ENCODE peak calls at places on chromosomes 6 and 20, in five cellular contexts. One of them, this sample, is unnamed.

GRCh38 chr6:22099241-22099640 is 197.6 kb downstream of the PRL start:
- DNase-seq in HL-60: no peak
- DNase-seq in mesothelial cell of epicardium: no peak
- DNase-seq in fibroblast of lung: no peak
- DNase-seq in tibial artery: no peak
- DNase-seq in this sample: no peak

GRCh38 chr6:33279971-33280511 is 3.1 kb downstream of the B3GALT4 start:
- DNase-seq in HL-60: no peak
- DNase-seq in mesothelial cell of epicardium: no peak
- DNase-seq in fibroblast of lung: peak; percentile 45
- DNase-seq in tibial artery: no peak
- DNase-seq in this sample: no peak

GRCh38 chr6:28167068-28167467 is 25.4 kb downstream of the ZKSCAN8 start:
- DNase-seq in tibial artery: no peak
- DNase-seq in mesothelial cell of epicardium: no peak
- DNase-seq in HL-60: no peak
- DNase-seq in fibroblast of lung: peak; percentile 94
- DNase-seq in this sample: no peak

GRCh38 chr6:144119376-144119775 is 24.0 kb upstream of the SF3B5 start:
- DNase-seq in mesothelial cell of epicardium: no peak
- DNase-seq in fibroblast of lung: no peak
- DNase-seq in HL-60: no peak
- DNase-seq in tibial artery: no peak
- DNase-seq in this sample: no peak

GRCh38 chr6:162056745-162057144 is 670.8 kb downstream of the PRKN start:
- DNase-seq in fibroblast of lung: peak; percentile 71
- DNase-seq in HL-60: no peak
- DNase-seq in tibial artery: no peak
- DNase-seq in mesothelial cell of epicardium: no peak
- DNase-seq in this sample: no peak

GRCh38 chr6:127554435-127555006 is 22.5 kb upstream of the C6orf58 start:
- DNase-seq in tibial artery: no peak
- DNase-seq in fibroblast of lung: peak; percentile 40
- DNase-seq in mesothelial cell of epicardium: no peak
- DNase-seq in HL-60: no peak
- DNase-seq in this sample: no peak

GRCh38 chr6:151783692-151784091 is 23.8 kb upstream of the ESR1 start:
- DNase-seq in HL-60: no peak
- DNase-seq in mesothelial cell of epicardium: no peak
- DNase-seq in fibroblast of lung: peak; percentile 3
- DNase-seq in tibial artery: no peak
- DNase-seq in this sample: no peak

GRCh38 chr20:63317601-63318291 is 24.8 kb downstream of the COL20A1 start:
- DNase-seq in tibial artery: peak; percentile 9
- DNase-seq in HL-60: no peak
- DNase-seq in fibroblast of lung: no peak
- DNase-seq in mesothelial cell of epicardium: no peak
- DNase-seq in this sample: no peak

GRCh38 chr6:84897874-84898635 is 133.7 kb upstream of the TBX18 start:
- DNase-seq in mesothelial cell of epicardium: no peak
- DNase-seq in tibial artery: no peak
- DNase-seq in fibroblast of lung: peak; percentile 22
- DNase-seq in HL-60: no peak
- DNase-seq in this sample: no peak

GRCh38 chr6:44955145-44955544 is 373.0 kb upstream of the RUNX2 start:
- DNase-seq in tibial artery: no peak
- DNase-seq in HL-60: no peak
- DNase-seq in mesothelial cell of epicardium: no peak
- DNase-seq in fibroblast of lung: no peak
- DNase-seq in this sample: no peak

GRCh38 chr6:46491789-46492547 is 719 bp upstream of the RCAN2 start:
- DNase-seq in fibroblast of lung: peak; percentile 3
- DNase-seq in HL-60: no peak
- DNase-seq in tibial artery: peak; percentile 44
- DNase-seq in mesothelial cell of epicardium: peak; percentile 19
- DNase-seq in this sample: no peak

GRCh38 chr6:14754636-14755513 is 491.0 kb upstream of the JARID2 start:
- DNase-seq in tibial artery: no peak
- DNase-seq in fibroblast of lung: no peak
- DNase-seq in mesothelial cell of epicardium: no peak
- DNase-seq in HL-60: no peak
- DNase-seq in this sample: no peak

GRCh38 chr20:25316506-25317190 is 68.8 kb downstream of the PYGB start:
- DNase-seq in fibroblast of lung: no peak
- DNase-seq in mesothelial cell of epicardium: no peak
- DNase-seq in tibial artery: peak; percentile 20
- DNase-seq in HL-60: no peak
- DNase-seq in this sample: no peak

GRCh38 chr6:166809721-166810120 is 146.6 kb downstream of the RNASET2 start:
- DNase-seq in HL-60: no peak
- DNase-seq in tibial artery: no peak
- DNase-seq in mesothelial cell of epicardium: no peak
- DNase-seq in fibroblast of lung: no peak
- DNase-seq in this sample: no peak

GRCh38 chr20:32179934-32180333 is 27.6 kb downstream of the PLAGL2 start:
- DNase-seq in HL-60: no peak
- DNase-seq in fibroblast of lung: no peak
- DNase-seq in mesothelial cell of epicardium: no peak
- DNase-seq in tibial artery: no peak
- DNase-seq in this sample: no peak
- TF ChIP-seq CTCF in HL-60: no peak
- TF ChIP-seq CTCF in fibroblast of lung: no peak
- TF ChIP-seq CTCF in mesothelial cell of epicardium: no peak
- TF ChIP-seq CTCF in tibial artery: no peak
- TF ChIP-seq CTCF in this sample: no peak

GRCh38 chr20:10646886-10647420 is 26.8 kb downstream of the JAG1 start:
- DNase-seq in mesothelial cell of epicardium: no peak
- DNase-seq in tibial artery: peak; percentile 17
- DNase-seq in fibroblast of lung: no peak
- DNase-seq in HL-60: no peak
- DNase-seq in this sample: no peak

GRCh38 chr20:10647909-10648308 is 25.9 kb downstream of the JAG1 start:
- DNase-seq in HL-60: no peak
- DNase-seq in tibial artery: peak; percentile 17
- DNase-seq in mesothelial cell of epicardium: no peak
- DNase-seq in fibroblast of lung: no peak
- DNase-seq in this sample: no peak

GRCh38 chr20:10648651-10649050 is 25.1 kb downstream of the JAG1 start:
- DNase-seq in fibroblast of lung: peak; percentile 96
- DNase-seq in HL-60: no peak
- DNase-seq in tibial artery: peak; percentile 9
- DNase-seq in mesothelial cell of epicardium: no peak
- DNase-seq in this sample: no peak

GRCh38 chr20:10646006-10646405 is 27.8 kb downstream of the JAG1 start:
- DNase-seq in mesothelial cell of epicardium: no peak
- DNase-seq in fibroblast of lung: no peak
- DNase-seq in HL-60: no peak
- DNase-seq in tibial artery: peak; percentile 14
- DNase-seq in this sample: no peak

GRCh38 chr20:10647471-10647870 is 26.3 kb downstream of the JAG1 start:
- DNase-seq in fibroblast of lung: no peak
- DNase-seq in tibial artery: peak; percentile 26
- DNase-seq in mesothelial cell of epicardium: no peak
- DNase-seq in HL-60: no peak
- DNase-seq in this sample: no peak
- TF ChIP-seq CTCF in fibroblast of lung: peak; percentile 9
- TF ChIP-seq CTCF in tibial artery: peak; percentile 28
- TF ChIP-seq CTCF in mesothelial cell of epicardium: peak; percentile 50
- TF ChIP-seq CTCF in HL-60: no peak
- TF ChIP-seq CTCF in this sample: no peak

GRCh38 chr6:55449219-55449618 is 122.0 kb downstream of the GFRAL start:
- DNase-seq in fibroblast of lung: no peak
- DNase-seq in tibial artery: no peak
- DNase-seq in HL-60: no peak
- DNase-seq in mesothelial cell of epicardium: no peak
- DNase-seq in this sample: no peak
- TF ChIP-seq CTCF in fibroblast of lung: peak; percentile 14
- TF ChIP-seq CTCF in tibial artery: no peak
- TF ChIP-seq CTCF in HL-60: no peak
- TF ChIP-seq CTCF in mesothelial cell of epicardium: no peak
- TF ChIP-seq CTCF in this sample: no peak

GRCh38 chr20:32436142-32436861 is 78.2 kb downstream of the ASXL1 start:
- DNase-seq in mesothelial cell of epicardium: no peak
- DNase-seq in HL-60: no peak
- DNase-seq in fibroblast of lung: no peak
- DNase-seq in tibial artery: no peak
- DNase-seq in this sample: no peak

GRCh38 chr20:32439132-32439829 is 81.2 kb downstream of the ASXL1 start:
- DNase-seq in tibial artery: no peak
- DNase-seq in HL-60: no peak
- DNase-seq in mesothelial cell of epicardium: no peak
- DNase-seq in fibroblast of lung: peak; percentile 77
- DNase-seq in this sample: no peak

GRCh38 chr20:32438331-32438858 is 80.3 kb downstream of the ASXL1 start:
- DNase-seq in mesothelial cell of epicardium: no peak
- DNase-seq in tibial artery: no peak
- DNase-seq in HL-60: no peak
- DNase-seq in fibroblast of lung: no peak
- DNase-seq in this sample: no peak

GRCh38 chr20:32436968-32437367 is 78.8 kb downstream of the ASXL1 start:
- DNase-seq in mesothelial cell of epicardium: no peak
- DNase-seq in tibial artery: no peak
- DNase-seq in fibroblast of lung: no peak
- DNase-seq in HL-60: no peak
- DNase-seq in this sample: no peak

DNA sequence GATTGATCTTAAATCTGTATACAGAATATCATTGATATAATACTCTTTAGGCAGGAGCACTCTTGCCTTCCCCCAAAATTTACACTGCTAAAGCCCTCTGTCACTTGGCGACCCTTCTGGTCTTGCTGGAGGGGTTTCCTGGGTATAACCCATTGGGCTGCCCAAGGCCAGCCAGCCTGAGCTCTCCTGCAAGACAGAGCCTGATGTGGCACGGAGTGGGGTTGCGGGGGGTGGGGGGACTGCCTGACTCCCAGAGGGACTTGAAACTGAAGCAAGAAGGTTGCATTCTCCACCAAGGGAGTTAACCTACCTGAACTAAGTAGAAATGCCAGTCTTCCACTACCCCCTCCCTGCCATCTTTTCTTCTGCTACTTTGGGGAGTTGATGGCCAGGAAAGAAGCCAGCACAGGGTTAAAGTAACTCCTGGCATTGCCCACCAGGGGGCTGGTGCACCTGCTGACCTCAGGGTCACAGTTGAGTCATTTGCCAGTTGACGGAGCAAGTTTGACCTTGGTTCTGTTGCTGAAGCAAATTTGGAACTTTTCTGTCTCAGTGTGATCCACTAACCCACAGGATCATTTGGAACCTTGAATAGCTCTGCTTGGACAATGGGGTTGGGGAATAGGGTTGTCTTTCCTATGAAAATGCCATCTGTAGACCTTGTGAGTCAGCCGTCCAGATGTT is 79.4 kb downstream of the ASXL1 start:
- DNase-seq in tibial artery: no peak
- DNase-seq in mesothelial cell of epicardium: no peak
- DNase-seq in HL-60: no peak
- DNase-seq in fibroblast of lung: no peak
- DNase-seq in this sample: no peak
- TF ChIP-seq CTCF in tibial artery: no peak
- TF ChIP-seq CTCF in mesothelial cell of epicardium: no peak
- TF ChIP-seq CTCF in HL-60: no peak
- TF ChIP-seq CTCF in fibroblast of lung: no peak
- TF ChIP-seq CTCF in this sample: no peak

GRCh38 chr20:46112430-46113020 is 5.6 kb upstream of the CD40 start:
- DNase-seq in tibial artery: no peak
- DNase-seq in fibroblast of lung: no peak
- DNase-seq in mesothelial cell of epicardium: no peak
- DNase-seq in HL-60: no peak
- DNase-seq in this sample: no peak

GRCh38 chr20:46111836-46112212 is 6.3 kb upstream of the CD40 start:
- DNase-seq in mesothelial cell of epicardium: no peak
- DNase-seq in tibial artery: no peak
- DNase-seq in fibroblast of lung: no peak
- DNase-seq in HL-60: no peak
- DNase-seq in this sample: no peak

GRCh38 chr20:46111028-46111835 is 6.9 kb upstream of the CD40 start:
- DNase-seq in fibroblast of lung: no peak
- DNase-seq in mesothelial cell of epicardium: no peak
- DNase-seq in HL-60: peak; percentile 68
- DNase-seq in tibial artery: peak; percentile 57
- DNase-seq in this sample: peak; percentile 83

GRCh38 chr20:46108976-46109375 is 9.1 kb upstream of the CD40 start:
- DNase-seq in mesothelial cell of epicardium: no peak
- DNase-seq in tibial artery: no peak
- DNase-seq in HL-60: no peak
- DNase-seq in fibroblast of lung: no peak
- DNase-seq in this sample: no peak

GRCh38 chr20:46108435-46108841 is 9.7 kb upstream of the CD40 start:
- DNase-seq in fibroblast of lung: no peak
- DNase-seq in mesothelial cell of epicardium: no peak
- DNase-seq in HL-60: no peak
- DNase-seq in tibial artery: no peak
- DNase-seq in this sample: no peak
- TF ChIP-seq CTCF in fibroblast of lung: no peak
- TF ChIP-seq CTCF in mesothelial cell of epicardium: no peak
- TF ChIP-seq CTCF in HL-60: no peak
- TF ChIP-seq CTCF in tibial artery: no peak
- TF ChIP-seq CTCF in this sample: no peak

GRCh38 chr6:56263586-56264295 is 16.4 kb upstream of the COL21A1 start:
- DNase-seq in HL-60: no peak
- DNase-seq in fibroblast of lung: no peak
- DNase-seq in tibial artery: no peak
- DNase-seq in mesothelial cell of epicardium: no peak
- DNase-seq in this sample: no peak

GRCh38 chr6:56270812-56271441 is 23.5 kb upstream of the COL21A1 start:
- DNase-seq in mesothelial cell of epicardium: no peak
- DNase-seq in fibroblast of lung: no peak
- DNase-seq in tibial artery: no peak
- DNase-seq in HL-60: no peak
- DNase-seq in this sample: no peak

GRCh38 chr6:56266011-56266410 is 18.6 kb upstream of the COL21A1 start:
- DNase-seq in mesothelial cell of epicardium: no peak
- DNase-seq in tibial artery: no peak
- DNase-seq in HL-60: no peak
- DNase-seq in fibroblast of lung: no peak
- DNase-seq in this sample: no peak

DNA sequence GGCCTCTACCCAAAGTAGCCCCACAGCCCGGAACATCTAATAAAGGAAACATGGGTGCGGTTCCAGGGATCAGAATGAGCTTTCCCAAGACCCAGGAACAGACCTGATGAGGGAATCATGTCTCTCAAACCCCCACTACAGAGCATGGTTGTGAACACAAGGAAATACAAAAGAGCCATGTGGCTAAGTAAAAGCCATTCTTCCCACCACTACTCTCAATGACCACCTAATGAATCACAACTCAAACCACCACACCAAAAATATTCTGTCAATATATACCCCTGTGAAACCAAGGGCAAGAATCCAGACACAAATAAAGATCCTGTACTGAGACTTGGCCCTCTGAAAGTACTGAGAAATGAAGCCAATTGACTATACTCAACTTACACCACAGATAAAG is 20.9 kb upstream of the COL21A1 start:
- DNase-seq in tibial artery: no peak
- DNase-seq in mesothelial cell of epicardium: no peak
- DNase-seq in HL-60: no peak
- DNase-seq in fibroblast of lung: no peak
- DNase-seq in this sample: no peak
- TF ChIP-seq CTCF in tibial artery: no peak
- TF ChIP-seq CTCF in mesothelial cell of epicardium: no peak
- TF ChIP-seq CTCF in HL-60: no peak
- TF ChIP-seq CTCF in fibroblast of lung: no peak
- TF ChIP-seq CTCF in this sample: no peak

This sample was measured in CD14-positive monocyte.